ENCODE peak calls at places on chromosomes 11 and 22, in six cellular contexts. O, V, S, M, X and W are unnamed samples.

GRCh38 chr22:46652930-46653331 is 32.7 kb downstream of the GRAMD4 start:
- DNase-seq in S (no peak), M (no peak), O (no peak), V (no peak), X (no peak), W (no peak)

GRCh38 chr22:20567993-20568417 is 60.6 kb downstream of the MED15 start:
- DNase-seq in O (peak; percentile 50), V (peak; percentile 37), S (peak; percentile 23), X (no peak), M (no peak), W (no peak)

GRCh38 chr11:119470316-119471266 is 47.6 kb upstream of the THY1 start:
- DNase-seq in M (no peak), S (no peak), X (no peak), O (no peak), V (no peak), W (no peak)

GRCh38 chr11:60905551-60906113 is 753 bp downstream of the PRPF19 start:
- DNase-seq in S (no peak), O (no peak), V (no peak), M (peak; percentile 42), X (peak; percentile 59), W (no peak)

GRCh38 chr11:115617767-115618166 is 113.6 kb upstream of the CADM1 start:
- DNase-seq in O (no peak), M (no peak), X (no peak), V (no peak), S (no peak), W (no peak)

GRCh38 chr22:32177221-32177765 is 18.2 kb upstream of the C22orf42 start:
- DNase-seq in S (no peak), O (no peak), X (no peak), V (no peak), M (no peak), W (peak; percentile 20)

GRCh38 chr11:60563553-60564235 is 48.5 kb downstream of the MS4A13 start:
- DNase-seq in S (no peak), O (peak; percentile 10), X (no peak), M (no peak), V (peak; percentile 29), W (peak; percentile 9)

GRCh38 chr22:27614291-27615007 is 187.1 kb downstream of the MN1 start:
- DNase-seq in X (no peak), S (no peak), V (peak; percentile 21), O (no peak), M (no peak), W (no peak)

GRCh38 chr22:27734066-27734465 is 67.5 kb downstream of the MN1 start:
- DNase-seq in M (no peak), O (no peak), V (no peak), X (no peak), S (no peak), W (no peak)

GRCh38 chr11:87820026-87820425 is 355.2 kb downstream of the RAB38 start:
- DNase-seq in V (no peak), O (no peak), X (no peak), S (no peak), M (no peak), W (no peak)

GRCh38 chr11:8234425-8234821 is 29.3 kb downstream of the LMO1 start:
- DNase-seq in M (no peak), S (peak; percentile 57), X (no peak), O (peak; percentile 76), V (no peak), W (no peak)

GRCh38 chr22:42856179-42856864 is 751 bp downstream of the ARFGAP3 start:
- DNase-seq in X (peak; percentile 43), S (no peak), V (peak; percentile 44), M (peak; percentile 22), O (no peak), W (peak; percentile 49)

GRCh38 chr11:38818720-38819119 is 2220.7 kb upstream of the RAG2 start:
- DNase-seq in X (no peak), M (no peak), O (no peak), S (no peak), V (no peak), W (no peak)

GRCh38 chr11:36023922-36024321 is 80.1 kb downstream of the LDLRAD3 start:
- DNase-seq in V (no peak), O (no peak), S (no peak), X (peak; percentile 37), M (no peak), W (no peak)

GRCh38 chr22:24431309-24432034 is 4.1 kb downstream of the ADORA2A start:
- DNase-seq in O (no peak), S (no peak), M (no peak), V (no peak), X (no peak), W (no peak)

GRCh38 chr22:22908941-22909604 is 21.5 kb downstream of the IGLL5 start:
- DNase-seq in V (no peak), M (peak; percentile 62), O (no peak), S (no peak), X (no peak), W (no peak)

GRCh38 chr11:12318791-12319733 is 58.3 kb upstream of the PARVA start:
- DNase-seq in S (no peak), X (no peak), O (no peak), M (no peak), V (no peak), W (no peak)

GRCh38 chr11:106706355-106706754 is 311.9 kb downstream of the GUCY1A2 start:
- DNase-seq in M (no peak), X (no peak), O (peak; percentile 76), S (peak; percentile 27), V (no peak), W (no peak)

GRCh38 chr11:68269414-68270081 is 2.2 kb downstream of the C11orf24 start:
- DNase-seq in X (no peak), V (no peak), O (no peak), S (no peak), M (no peak), W (no peak)

GRCh38 chr22:39839917-39840510 is 53.5 kb downstream of the ENTHD1 start:
- DNase-seq in S (no peak), M (peak; percentile 64), V (no peak), O (no peak), X (no peak), W (peak; percentile 5)

GRCh38 chr11:33545941-33546340 is 154.7 kb downstream of the C11orf91 start:
- DNase-seq in X (no peak), O (no peak), M (no peak), S (no peak), V (no peak), W (no peak)

GRCh38 chr11:34524696-34525095 is 11.1 kb upstream of the ELF5 start:
- DNase-seq in S (no peak), X (no peak), O (no peak), M (no peak), V (no peak), W (no peak)

GRCh38 chr11:34075178-34075820 is 23.8 kb downstream of the CAPRIN1 start:
- DNase-seq in X (peak; percentile 40), V (no peak), M (no peak), O (no peak), S (peak; percentile 60), W (no peak)

GRCh38 chr22:22977479-22978200 is 90.0 kb downstream of the IGLL5 start:
- DNase-seq in O (no peak), V (no peak), M (no peak), X (no peak), S (no peak), W (no peak)

GRCh38 chr11:88709567-88709966 is 356.2 kb downstream of the GRM5 start:
- DNase-seq in S (no peak), V (no peak), M (no peak), X (peak; percentile 15), O (peak; percentile 52), W (no peak)

GRCh38 chr11:59463176-59463575 is 6.4 kb downstream of the OR4D6 start:
- DNase-seq in V (no peak), M (no peak), O (no peak), X (peak; percentile 85), S (no peak), W (no peak)

GRCh38 chr11:65555693-65556231 is 2.4 kb downstream of the LTBP3 start:
- DNase-seq in M (no peak), O (peak; percentile 84), V (no peak), X (peak; percentile 71), S (peak; percentile 71), W (peak; percentile 69)

GRCh38 chr22:26550498-26551033 is 38.3 kb upstream of the TFIP11 start:
- DNase-seq in X (no peak), V (no peak), O (no peak), S (no peak), M (no peak), W (no peak)

GRCh38 chr11:70682760-70683159 is 284.4 kb downstream of the CTTN start:
- DNase-seq in S (no peak), V (no peak), M (no peak), O (no peak), X (no peak), W (no peak)

GRCh38 chr11:61961570-61962212 is 5.7 kb downstream of the FTH1 start:
- DNase-seq in S (no peak), V (no peak), O (peak; percentile 72), X (no peak), M (peak; percentile 18), W (no peak)
- TF ChIP-seq MAX in S (no peak), V (no peak), O (no peak), X (no peak), M (no peak), W (no peak)

GRCh38 chr22:49154433-49154832 is 673.2 kb downstream of the BRD1 start:
- DNase-seq in O (no peak), M (no peak), X (no peak), S (no peak), V (no peak), W (no peak)

GRCh38 chr22:49155039-49155808 is 672.4 kb downstream of the BRD1 start:
- DNase-seq in V (no peak), S (no peak), M (no peak), O (no peak), X (no peak), W (no peak)

GRCh38 chr22:49157529-49158339 is 669.9 kb downstream of the BRD1 start:
- DNase-seq in S (no peak), V (no peak), O (no peak), X (no peak), M (no peak), W (no peak)

GRCh38 chr22:49156662-49157285 is 670.9 kb downstream of the BRD1 start:
- DNase-seq in S (no peak), M (no peak), V (no peak), X (no peak), O (no peak), W (no peak)

GRCh38 chr22:49155809-49156580 is 671.7 kb downstream of the BRD1 start:
- DNase-seq in O (no peak), V (no peak), X (no peak), S (no peak), M (no peak), W (peak; percentile 9)
- TF ChIP-seq MAX in O (no peak), V (no peak), X (no peak), S (no peak), M (no peak), W (no peak)

GRCh38 chr11:123122341-123122740 is 60.4 kb upstream of the HSPA8 start:
- DNase-seq in O (peak; percentile 50), M (no peak), S (no peak), X (no peak), V (no peak), W (peak; percentile 37)
- TF ChIP-seq MAX in O (no peak), M (no peak), S (no peak), X (no peak), V (no peak), W (no peak)

GRCh38 chr22:49183826-49184216 is 643.9 kb downstream of the BRD1 start:
- DNase-seq in O (no peak), M (no peak), V (no peak), X (no peak), S (no peak), W (peak; percentile 40)
- TF ChIP-seq MAX in O (no peak), M (no peak), V (no peak), X (no peak), S (no peak), W (no peak)